ENCODE peak calls at places on chromosomes 16 and 17, in nine cellular contexts. W is SJSA1; Z is stimulated activated CD4-positive, alpha-beta T cell treated with anti-CD3 and anti-CD28 coated beads, Interleukin-1b, Interleukin-23, amount 100 ng/mL, for 4 hours; Y is HFF-Myc; E is HT1080; G is endothelial cell; S is left ventricle myocardium superior; V is DMS79; U is AG04450. O is an unnamed sample.

GRCh38 chr17:74491645-74492044 is 25.2 kb downstream of the CD300A start:
- DNase-seq in U (no peak), Y (no peak), V (no peak), S (no peak), Z (no peak), E (no peak), G (no peak), W (no peak), O (no peak)

GRCh38 chr16:27317738-27318398 is 4.1 kb downstream of the IL4R start:
- DNase-seq in G (no peak), W (no peak), E (no peak), Z (no peak), Y (no peak), U (no peak), V (no peak), S (no peak), O (no peak)

GRCh38 chr17:67672592-67672991 is 45.1 kb upstream of the NOL11 start:
- DNase-seq in Y (no peak), E (no peak), G (no peak), V (no peak), W (no peak), S (no peak), U (no peak), Z (no peak), O (no peak)

GRCh38 chr16:89581045-89581695 is 5.6 kb downstream of the CPNE7 start:
- DNase-seq in U (peak), V (no peak), Z (no peak), Y (peak), W (peak), G (no peak), S (no peak), E (peak), O (no peak)

GRCh38 chr16:82580293-82580900 is 46.4 kb upstream of the CDH13 start:
- DNase-seq in W (no peak), Z (no peak), V (no peak), G (peak), Y (no peak), S (no peak), U (no peak), E (peak), O (no peak)

GRCh38 chr16:80084614-80085013 is 456.2 kb upstream of the DYNLRB2 start:
- DNase-seq in E (peak), G (peak), U (no peak), W (no peak), Y (no peak), V (no peak), Z (no peak), S (peak), O (no peak)

GRCh38 chr17:39194089-39194984 is 3.1 kb downstream of the CACNB1 start:
- DNase-seq in V (no peak), Z (no peak), U (no peak), E (no peak), G (peak), W (no peak), Y (no peak), S (peak), O (no peak)

GRCh38 chr16:75385507-75386152 is 47.7 kb downstream of the CFDP1 start:
- DNase-seq in W (no peak), V (no peak), G (no peak), U (peak), Z (no peak), E (peak), S (no peak), Y (peak), O (no peak)

GRCh38 chr17:64262125-64262421 is 987 bp downstream of the TEX2 start:
- DNase-seq in V (no peak), E (peak), U (no peak), S (no peak), G (no peak), Z (no peak), W (no peak), Y (no peak), O (no peak)

GRCh38 chr17:41973457-41973856 is 6.9 kb downstream of the CNP start:
- DNase-seq in U (no peak), G (no peak), V (no peak), W (no peak), S (peak), Y (no peak), E (no peak), Z (no peak), O (no peak)

GRCh38 chr16:46768809-46769208 is 20.7 kb upstream of the MYLK3 start:
- DNase-seq in S (no peak), G (no peak), Y (no peak), E (no peak), W (no peak), Z (no peak), V (peak), U (no peak), O (no peak)

GRCh38 chr17:49845210-49845782 is 2.6 kb downstream of the TAC4 start:
- DNase-seq in U (no peak), E (no peak), S (peak), Z (no peak), Y (no peak), V (no peak), G (no peak), W (no peak), O (no peak)

GRCh38 chr17:58541249-58541648 is 26.8 kb upstream of the MTMR4 start:
- DNase-seq in S (no peak), Y (no peak), U (no peak), V (no peak), G (no peak), Z (no peak), W (no peak), E (no peak), O (no peak)

GRCh38 chr16:54446639-54447038 is 160.1 kb upstream of the IRX3 start:
- DNase-seq in S (peak), W (peak), E (peak), Z (no peak), Y (no peak), V (no peak), G (no peak), U (no peak), O (no peak)

GRCh38 chr16:16191493-16192167 is 31.7 kb downstream of the ABCC6 start:
- DNase-seq in S (no peak), V (no peak), G (peak), U (no peak), Z (no peak), E (no peak), Y (no peak), W (no peak), O (no peak)

GRCh38 chr17:67477687-67478086 is 100.6 kb downstream of the PITPNC1 start:
- DNase-seq in U (no peak), V (no peak), E (peak), W (no peak), S (no peak), Y (no peak), Z (peak), G (no peak), O (no peak)

GRCh38 chr17:72115789-72116520 is 4.9 kb upstream of the SOX9 start:
- DNase-seq in E (no peak), U (no peak), Z (no peak), V (no peak), W (no peak), Y (no peak), S (no peak), G (no peak), O (no peak)

GRCh38 chr17:1087381-1088241 is 90.7 kb downstream of the TIMM22 start:
- DNase-seq in U (no peak), G (peak), Z (no peak), W (no peak), S (peak), V (peak), E (no peak), Y (no peak), O (peak)

GRCh38 chr16:81586976-81587625 is 142.5 kb downstream of the CMIP start:
- DNase-seq in S (no peak), U (no peak), G (no peak), E (no peak), V (no peak), Y (no peak), W (no peak), Z (no peak), O (no peak)

GRCh38 chr16:1620391-1620790 is 8.2 kb downstream of the CRAMP1 start:
- DNase-seq in Y (no peak), E (no peak), V (no peak), Z (no peak), W (no peak), G (no peak), S (no peak), U (no peak), O (no peak)

GRCh38 chr17:1056761-1057160 is 59.8 kb downstream of the TIMM22 start:
- DNase-seq in S (peak), G (no peak), V (no peak), U (no peak), E (no peak), Y (no peak), W (no peak), Z (no peak), O (no peak)

O was measured in progenitor cell of endocrine pancreas.